ENCODE peak calls at places on chromosomes 2 and 18, in four cellular contexts. X, G, C and K are unnamed samples.

GRCh38 chr18:48842259-48843061 is 108.3 kb downstream of the SMAD7 start:
- DNase-seq in X (peak; percentile 66), C (peak; percentile 37), G (no peak), K (no peak)

GRCh38 chr2:80166457-80166856 is 138.1 kb downstream of the LRRTM1 start:
- DNase-seq in G (no peak), C (no peak), X (no peak), K (no peak)

GRCh38 chr2:204545861-204546773 is 842 bp downstream of the PARD3B start:
- DNase-seq in G (peak; percentile 10), X (no peak), C (peak; percentile 33), K (no peak)

GRCh38 chr18:23401400-23402347 is 51.4 kb upstream of the RIOK3 start:
- DNase-seq in G (no peak), X (peak; percentile 56), C (peak; percentile 18), K (peak; percentile 62)

GRCh38 chr2:47888581-47889280 is 17.6 kb downstream of the FBXO11 start:
- DNase-seq in X (peak; percentile 31), G (no peak), C (no peak), K (no peak)

GRCh38 chr2:63048367-63049171 is 2.1 kb upstream of the OTX1 start:
- DNase-seq in C (no peak), X (no peak), G (no peak), K (peak; percentile 17)

GRCh38 chr18:9001209-9001608 is 101.3 kb upstream of the NDUFV2 start:
- DNase-seq in C (no peak), G (no peak), X (no peak), K (no peak)

GRCh38 chr2:230795856-230796255 is 68.9 kb upstream of the ITM2C start:
- DNase-seq in G (no peak), C (no peak), X (no peak), K (peak; percentile 47)

GRCh38 chr2:20501974-20502373 is 55.1 kb downstream of the RHOB start:
- DNase-seq in G (no peak), X (peak; percentile 88), C (no peak), K (peak; percentile 96)

GRCh38 chr2:119753041-119753929 is 6.4 kb upstream of the PTPN4 start:
- DNase-seq in X (peak; percentile 49), C (no peak), G (peak; percentile 22), K (peak; percentile 43)

GRCh38 chr2:109365131-109365530 is 236.1 kb downstream of the SH3RF3 start:
- DNase-seq in G (no peak), X (no peak), C (no peak), K (no peak)

GRCh38 chr2:195848119-195848899 is 191.3 kb downstream of the SLC39A10 start:
- DNase-seq in G (no peak), C (no peak), X (no peak), K (peak; percentile 12)
- TF ChIP-seq CTCF in G (no peak), C (no peak), X (no peak), K (no peak)

GRCh38 chr2:38527338-38528007 is 75.3 kb downstream of the HNRNPLL start:
- DNase-seq in C (no peak), X (no peak), G (no peak), K (peak; percentile 23)
- H3K4me3 ChIP-seq in C (no peak overlapping the region), X (peak overlapping the region; percentile 54), G (peak overlapping the region; percentile 19), K (peak overlapping the region; percentile 56)

DNA sequence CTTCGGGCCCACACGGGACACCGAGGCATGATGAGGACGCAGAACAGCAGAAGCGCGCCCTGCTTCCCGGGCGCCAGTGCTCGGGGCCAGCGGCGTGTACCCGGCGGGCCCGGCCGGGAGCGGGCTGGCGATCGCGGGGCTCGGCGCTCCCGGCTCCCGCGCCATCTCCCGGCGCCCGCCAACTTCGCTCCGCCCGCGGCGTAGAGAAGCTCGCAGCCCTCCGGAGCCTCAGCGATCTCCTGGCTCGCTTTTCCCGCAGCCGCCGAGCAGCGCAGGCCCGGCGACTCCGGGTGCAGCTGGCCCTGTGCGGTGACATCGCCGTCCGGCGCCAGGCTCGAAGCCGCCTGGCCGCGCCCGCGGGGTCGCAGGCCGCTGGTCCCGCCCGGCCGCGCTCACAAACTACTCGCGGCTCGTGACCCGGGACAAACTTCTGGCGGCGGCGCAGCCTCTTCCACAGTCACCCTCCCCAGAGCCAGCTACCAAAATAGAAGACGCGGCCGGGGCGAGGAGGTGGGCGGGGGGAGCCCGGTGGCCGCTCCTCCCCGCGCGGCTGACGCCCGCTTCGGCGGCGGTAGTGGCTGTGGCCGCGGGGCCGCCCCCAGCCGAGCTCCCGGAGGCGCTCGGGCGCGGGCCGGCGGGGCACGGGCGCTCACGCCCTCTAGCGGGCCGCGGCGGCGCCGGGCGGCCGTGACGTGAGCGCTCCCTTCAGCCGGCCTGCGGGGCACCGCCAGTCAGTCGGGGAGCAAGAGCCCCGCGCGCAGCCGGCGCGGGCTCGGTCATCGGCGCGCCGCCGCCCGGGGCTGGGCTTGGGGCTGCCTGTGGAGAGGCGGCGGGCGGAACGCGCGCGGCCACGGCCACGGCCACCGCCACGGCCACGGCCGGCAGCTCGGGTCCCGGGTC is at the start of gene PTPRM:
- DNase-seq in C (peak; percentile 79), G (peak; percentile 80), X (peak; percentile 54), K (peak; percentile 94)
- TF ChIP-seq CTCF in C (no peak), G (peak; percentile 67), X (peak; percentile 19), K (peak; percentile 2)

DNA sequence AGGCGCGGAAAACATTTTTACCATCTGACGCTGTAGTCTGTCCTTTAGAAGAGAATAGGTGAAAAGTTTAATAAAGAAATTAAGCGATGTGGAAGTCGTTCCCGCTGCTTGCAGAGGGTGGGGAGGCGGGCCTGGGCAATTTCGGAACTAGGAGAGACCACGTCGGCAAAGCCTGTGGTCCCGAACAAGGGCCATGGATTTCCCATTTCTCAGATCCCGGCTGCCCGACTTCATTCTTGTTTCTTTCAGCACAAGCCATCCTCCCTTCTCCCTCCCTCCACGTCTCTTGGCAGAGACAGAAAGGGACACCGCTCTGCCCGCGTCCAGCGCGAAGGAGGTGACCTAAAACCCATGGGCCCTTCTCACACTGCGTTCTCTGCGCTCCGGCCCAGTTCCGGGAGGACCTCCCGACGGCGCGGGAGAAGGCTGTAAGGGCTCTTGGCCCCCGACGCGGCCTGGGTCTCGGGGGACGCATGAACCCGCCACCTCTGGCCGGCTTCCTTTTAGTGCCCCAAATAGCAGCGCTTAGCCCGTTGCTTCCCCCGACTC is 2.2 kb upstream of the BCL2L11 start:
- DNase-seq in X (no peak), C (no peak), G (no peak), K (no peak)
- H3K4me3 ChIP-seq in X (peak overlapping the region; percentile 52), C (no peak overlapping the region), G (peak overlapping the region; percentile 6), K (peak overlapping the region; percentile 40)

GRCh38 chr2:111903516-111903915 is 5.1 kb downstream of the MERTK start:
- DNase-seq in X (no peak), C (no peak), G (no peak), K (no peak)

GRCh38 chr2:111903930-111904439 is 5.6 kb downstream of the MERTK start:
- DNase-seq in G (no peak), C (no peak), X (no peak), K (no peak)

GRCh38 chr2:111897924-111898702 is at the start of gene MERTK:
- DNase-seq in C (peak; percentile 84), X (no peak), G (peak; percentile 90), K (no peak)

GRCh38 chr2:111898703-111899514 is 502 bp downstream of the MERTK start:
- DNase-seq in X (no peak), G (peak; percentile 25), C (no peak), K (peak; percentile 35)

DNA sequence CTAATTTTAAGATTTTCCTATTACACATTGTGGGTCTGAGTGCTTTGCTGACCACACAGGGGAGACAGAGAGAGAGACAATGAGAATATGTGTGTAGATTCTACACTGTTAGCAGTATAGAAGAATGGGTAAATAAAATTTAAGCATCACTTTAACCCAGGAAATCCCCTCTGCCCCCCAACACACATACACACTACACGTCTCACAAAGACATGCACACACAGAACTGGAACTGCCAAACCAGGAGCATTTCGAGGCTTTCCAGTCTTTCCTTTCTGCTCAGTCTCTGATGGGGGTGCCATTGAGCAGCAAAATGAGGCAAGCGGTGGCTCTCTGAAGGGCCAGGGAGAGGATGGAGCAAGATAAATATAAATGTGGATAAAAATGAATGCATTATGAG is 2.5 kb downstream of the MERTK start:
- DNase-seq in X (peak; percentile 36), G (no peak), C (no peak), K (no peak)
- TF ChIP-seq CTCF in X (peak; percentile 62), G (peak; percentile 41), C (no peak), K (peak; percentile 16)

DNA sequence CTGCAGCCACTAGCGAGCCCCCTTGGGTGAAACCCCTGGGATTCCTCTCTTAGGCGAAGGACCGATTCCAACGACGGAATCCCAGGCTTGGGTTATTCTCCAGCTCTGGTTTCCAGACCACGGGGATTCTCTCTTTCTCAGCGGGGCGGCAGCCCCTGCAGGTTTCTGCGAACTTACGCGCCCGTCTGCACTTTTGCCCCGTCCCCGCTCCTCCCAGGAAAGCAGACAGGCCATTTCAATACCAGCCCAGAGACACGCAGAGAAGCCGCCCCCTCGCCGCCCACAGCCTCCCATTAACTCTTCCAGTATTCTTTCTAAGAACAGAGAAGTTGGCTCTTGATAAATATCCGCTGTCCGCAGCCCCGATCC is 1.2 kb downstream of the CBLN2 start:
- DNase-seq in X (no peak), G (no peak), C (no peak), K (peak; percentile 12)
- H3K4me3 ChIP-seq in X (peak overlapping the region; percentile 30), G (peak overlapping the region; percentile 0), C (no peak overlapping the region), K (no peak overlapping the region)

DNA sequence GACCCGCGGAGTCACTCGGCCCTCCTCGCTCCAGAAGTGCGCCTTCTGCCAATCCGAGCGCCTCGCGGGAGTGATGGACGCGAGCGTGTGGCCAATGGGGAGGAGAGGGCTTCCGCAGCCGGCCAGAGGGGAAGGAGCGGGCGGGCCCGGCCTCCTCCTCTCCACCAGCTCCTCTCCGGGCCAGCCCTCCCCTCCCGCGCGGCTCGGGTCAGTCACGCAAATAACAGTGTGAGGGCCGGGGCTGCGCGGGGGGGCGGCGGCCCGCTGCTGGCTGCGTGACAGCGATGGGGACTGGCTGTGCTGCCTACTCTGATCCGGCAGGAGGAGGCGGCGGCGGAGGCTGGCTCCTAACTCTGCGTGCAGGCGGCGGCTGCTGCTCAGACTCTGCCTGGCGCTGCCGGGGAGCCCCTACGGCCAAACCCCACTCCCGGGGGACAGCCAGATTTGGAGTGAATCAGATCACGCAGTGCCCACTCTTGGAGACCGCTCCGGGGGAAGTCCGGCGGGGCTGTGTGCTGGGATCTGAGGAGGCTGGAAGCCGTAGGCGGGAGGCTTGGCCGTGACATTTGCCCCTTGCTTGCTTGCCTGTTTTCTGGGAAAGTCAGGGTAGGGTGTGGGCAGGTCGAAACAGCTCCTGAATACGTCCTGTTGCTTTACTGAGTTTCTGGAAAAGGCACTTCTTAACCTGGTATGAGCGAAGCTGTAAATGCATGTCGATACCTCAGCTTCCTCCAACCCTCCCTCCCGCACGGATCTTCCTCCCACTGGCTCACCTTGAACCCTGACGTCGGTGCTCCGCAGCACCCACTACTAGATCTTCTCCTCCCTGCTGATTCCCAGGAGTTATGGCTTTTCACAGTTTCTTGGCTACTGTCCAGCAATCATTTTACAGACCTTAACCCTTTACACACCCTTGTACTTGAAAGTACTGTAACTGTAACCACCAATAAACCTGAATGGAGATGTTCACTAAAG is 97.9 kb upstream of the SERTAD2 start:
- DNase-seq in G (peak; percentile 99), X (peak; percentile 27), C (peak; percentile 48), K (peak; percentile 65)
- TF ChIP-seq CTCF in G (peak; percentile 71), X (peak; percentile 45), C (no peak), K (peak; percentile 40)

GRCh38 chr2:181141676-181142075 is 161.3 kb downstream of the UBE2E3 start:
- DNase-seq in C (no peak), G (no peak), X (no peak), K (no peak)
- H3K4me3 ChIP-seq in C (no peak overlapping the region), G (no peak overlapping the region), X (no peak overlapping the region), K (no peak overlapping the region)

GRCh38 chr2:71948781-71949536 is 198.7 kb downstream of the CYP26B1 start:
- DNase-seq in X (peak; percentile 43), C (no peak), G (no peak), K (peak; percentile 72)
- TF ChIP-seq CTCF in X (no peak), C (no peak), G (no peak), K (no peak)